ENCODE peak calls at places on chromosome 7, in seven cellular contexts. Q is GM12878, C is HCT116, L is K562, G is SK-N-SH, K is HepG2, X is H1. U is an unnamed sample.
A peak's percentile ranks its signal among the peaks of the same experiment; 100 is the strongest.

GRCh38 chr7:40469481-40469880 is 334.7 kb downstream of the SUGCT start:
- DNase-seq in Q (no peak), C (no peak), L (no peak), G (no peak), K (no peak), X (no peak), U (no peak)

GRCh38 chr7:43904533-43905208 is 1.7 kb downstream of the URGCP start:
- DNase-seq in Q (no peak), C (no peak), L (peak; percentile 18), G (no peak), K (peak; percentile 13), X (no peak), U (no peak)

GRCh38 chr7:155959894-155960293 is 147.6 kb upstream of the SHH start:
- DNase-seq in Q (no peak), C (peak; percentile 93), L (no peak), G (no peak), K (no peak), X (peak; percentile 43), U (no peak)

GRCh38 chr7:150381096-150381495 is 2.0 kb downstream of the ZNF775 start:
- DNase-seq in Q (no peak), C (no peak), L (no peak), G (no peak), K (no peak), X (no peak), U (no peak)

GRCh38 chr7:132065193-132065972 is 509.0 kb upstream of the PODXL start:
- DNase-seq in Q (no peak), C (peak; percentile 39), L (no peak), G (peak; percentile 41), K (no peak), X (no peak), U (no peak)

GRCh38 chr7:129635300-129636029 is 23.9 kb downstream of the NRF1 start:
- DNase-seq in Q (peak; percentile 47), C (peak; percentile 47), L (peak; percentile 83), G (peak; percentile 78), K (peak; percentile 73), X (peak; percentile 73), U (peak; percentile 75)

GRCh38 chr7:101950450-101951119 is 133.2 kb downstream of the CUX1 start:
- DNase-seq in Q (no peak), C (peak; percentile 21), L (no peak), G (no peak), K (no peak), X (no peak), U (no peak)

GRCh38 chr7:117091721-117092120 is 138.4 kb downstream of the ST7 start:
- DNase-seq in Q (no peak), C (no peak), L (peak; percentile 50), G (no peak), K (no peak), X (no peak), U (no peak)

GRCh38 chr7:43648725-43649406 is 66.0 kb downstream of the STK17A start:
- DNase-seq in Q (peak; percentile 97), C (no peak), L (no peak), G (no peak), K (no peak), X (no peak), U (no peak)

GRCh38 chr7:95772298-95772770 is at the start of gene DYNC1I1:
- DNase-seq in Q (no peak), C (no peak), L (peak; percentile 84), G (peak; percentile 94), K (peak; percentile 21), X (no peak), U (peak; percentile 75)

GRCh38 chr7:149856583-149856982 is 17.2 kb upstream of the ATP6V0E2 start:
- DNase-seq in Q (no peak), C (no peak), L (no peak), G (no peak), K (no peak), X (no peak), U (no peak)

GRCh38 chr7:30469303-30469702 is 9.3 kb downstream of the NOD1 start:
- DNase-seq in Q (no peak), C (peak; percentile 8), L (no peak), G (no peak), K (peak; percentile 83), X (peak; percentile 66), U (peak; percentile 38)

GRCh38 chr7:136677456-136678365 is 190.7 kb upstream of the CHRM2 start:
- DNase-seq in Q (no peak), C (no peak), L (no peak), G (no peak), K (no peak), X (no peak), U (no peak)

GRCh38 chr7:95669513-95669912 is 73.2 kb upstream of the PDK4 start:
- DNase-seq in Q (no peak), C (no peak), L (no peak), G (no peak), K (no peak), X (no peak), U (no peak)

GRCh38 chr7:30842542-30843451 is 68.9 kb upstream of the AQP1 start:
- DNase-seq in Q (no peak), C (no peak), L (no peak), G (no peak), K (no peak), X (no peak), U (no peak)

GRCh38 chr7:40828686-40829085 is 693.9 kb downstream of the SUGCT start:
- DNase-seq in Q (no peak), C (no peak), L (no peak), G (no peak), K (no peak), X (no peak), U (no peak)

GRCh38 chr7:21358640-21359039 is 69.2 kb upstream of the SP4 start:
- DNase-seq in Q (no peak), C (no peak), L (no peak), G (no peak), K (no peak), X (no peak), U (no peak)

GRCh38 chr7:83105063-83105462 is 57.6 kb downstream of the PCLO start:
- DNase-seq in Q (no peak), C (no peak), L (no peak), G (no peak), K (no peak), X (no peak), U (no peak)

GRCh38 chr7:141281311-141281710 is 207.4 kb downstream of the TMEM178B start:
- DNase-seq in Q (no peak), C (no peak), L (no peak), G (no peak), K (no peak), X (no peak), U (no peak)

GRCh38 chr7:151114151-151115090 is 28.1 kb downstream of the AGAP3 start:
- DNase-seq in Q (no peak), C (no peak), L (no peak), G (peak; percentile 75), K (no peak), X (peak; percentile 75), U (peak; percentile 71)

GRCh38 chr7:94510582-94511456 is 1.2 kb downstream of the CASD1 start:
- DNase-seq in Q (no peak), C (no peak), L (no peak), G (peak; percentile 27), K (peak; percentile 31), X (no peak), U (no peak)

GRCh38 chr7:149870274-149870673 is 3.5 kb upstream of the ATP6V0E2 start:
- DNase-seq in Q (no peak), C (no peak), L (no peak), G (no peak), K (no peak), X (peak; percentile 28), U (no peak)

GRCh38 chr7:130910949-130911944 is 177.2 kb upstream of the KLF14 start:
- DNase-seq in Q (no peak), C (no peak), L (peak; percentile 51), G (no peak), K (peak; percentile 28), X (no peak), U (no peak)

GRCh38 chr7:151371266-151371665 is 29.7 kb downstream of the NUB1 start:
- DNase-seq in Q (no peak), C (no peak), L (peak; percentile 46), G (no peak), K (no peak), X (peak; percentile 19), U (no peak)

GRCh38 chr7:28988818-28989595 is 30.9 kb upstream of the TRIL start:
- DNase-seq in Q (no peak), C (no peak), L (no peak), G (no peak), K (no peak), X (no peak), U (no peak)

DNA sequence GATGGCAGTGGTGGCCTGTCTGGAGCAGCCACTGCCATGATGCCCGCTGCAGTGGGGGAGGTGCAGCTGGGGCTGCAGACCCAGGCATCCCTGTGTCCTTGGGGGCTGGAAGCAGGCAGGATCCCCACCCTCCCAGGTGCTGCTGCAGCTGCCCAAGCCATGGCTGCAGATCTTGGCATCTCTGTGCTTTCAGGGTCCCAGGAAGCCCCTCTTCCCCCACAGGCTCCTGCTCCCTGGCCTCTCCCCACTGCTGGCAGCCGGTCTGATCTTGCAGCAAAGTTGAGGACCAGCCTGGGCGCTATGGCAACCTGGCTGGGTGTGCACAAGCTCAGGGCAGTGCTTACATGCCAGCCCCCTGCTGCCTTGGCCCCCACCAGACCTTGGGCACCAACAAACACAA is 78.5 kb downstream of the SAMD9 start:
- DNase-seq in Q (no peak), C (no peak), L (no peak), G (no peak), K (no peak), X (no peak), U (no peak)
- TF ChIP-seq JUND in Q (no peak), C (no peak), L (no peak), G (no peak), K (no peak), X (no peak), U (no peak)

DNA sequence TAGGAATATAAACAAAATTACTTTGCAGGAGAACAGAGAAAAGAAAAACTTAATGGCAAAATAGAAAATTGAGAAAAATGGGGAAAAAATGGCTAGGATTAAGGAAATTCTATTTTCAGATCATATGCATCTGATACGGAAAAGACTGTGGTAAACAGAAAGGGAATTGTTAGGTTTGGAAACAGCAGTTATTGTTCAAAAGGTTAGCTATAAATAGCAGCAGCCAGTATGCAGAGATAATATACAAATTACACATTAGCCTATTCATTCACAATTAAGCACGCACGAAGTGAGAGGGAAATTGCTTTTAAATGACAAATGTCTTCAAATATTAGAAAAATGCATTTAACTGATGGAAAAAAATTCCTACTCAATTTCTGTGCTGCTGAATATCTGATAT is 224.1 kb upstream of the FAM3C start:
- DNase-seq in Q (no peak), C (no peak), L (no peak), G (no peak), K (no peak), X (no peak), U (no peak)
- TF ChIP-seq JUND in Q (no peak), C (no peak), L (no peak), G (no peak), K (no peak), X (no peak), U (no peak)

GRCh38 chr7:68547181-68547580 is 1051.1 kb upstream of the AUTS2 start:
- DNase-seq in Q (no peak), C (no peak), L (no peak), G (no peak), K (no peak), X (no peak), U (no peak)
- TF ChIP-seq JUND in Q (no peak), C (no peak), L (no peak), G (peak; percentile 31), K (no peak), X (no peak), U (no peak)

DNA sequence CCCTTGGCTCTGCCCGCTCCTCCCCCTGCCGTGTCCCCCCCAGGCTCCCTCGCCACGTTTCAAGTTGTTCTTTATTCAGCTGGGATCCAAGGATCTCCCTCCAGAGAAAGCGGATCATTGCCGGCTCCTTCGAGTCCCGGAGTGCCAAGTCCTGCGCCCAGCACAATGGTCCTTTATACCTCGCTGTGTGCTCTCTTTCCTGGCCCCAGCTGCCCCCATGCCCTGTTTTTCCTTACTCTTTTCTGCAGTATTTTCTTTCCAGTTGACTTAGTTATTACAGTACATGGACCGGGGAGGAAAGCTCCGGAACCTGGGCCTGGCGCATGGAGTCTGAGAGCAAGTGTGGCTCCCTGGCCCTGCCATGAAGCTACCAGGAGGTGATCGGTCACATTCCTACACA is 88.1 kb upstream of the KMT2C start:
- DNase-seq in Q (no peak), C (no peak), L (no peak), G (no peak), K (no peak), X (no peak), U (no peak)
- TF ChIP-seq JUND in Q (no peak), C (no peak), L (no peak), G (no peak), K (no peak), X (no peak), U (no peak)

U was measured in T47D.